ENCODE peak calls at places on chromosomes 2 and 18, in four cellular contexts. O is stimulated activated CD4-positive, alpha-beta T cell treated with anti-CD3 and anti-CD28 coated beads, Interleukin-4, amount 100 ng/mL, for 1 hour; Z is GM20000; K is activated effector memory CD4-positive, alpha-beta T cell treated with Interleukin-2 at 50 U/mL for 16 hours. P is an unnamed sample.

GRCh38 chr2:220687231-220687843 is 884.8 kb downstream of the EPHA4 start:
- DNase-seq in O (peak), Z (peak), K (peak), P (peak)

GRCh38 chr18:60549338-60549960 is 176.9 kb upstream of the MC4R start:
- DNase-seq in K (no peak), Z (peak), O (no peak), P (peak)

GRCh38 chr2:98465456-98466201 is 21.0 kb downstream of the INPP4A start:
- DNase-seq in K (peak), Z (no peak), O (peak), P (peak)

GRCh38 chr2:58967736-58968135 is 726.6 kb upstream of the FANCL start:
- DNase-seq in O (no peak), Z (no peak), K (no peak), P (no peak)

GRCh38 chr2:219676586-219676985 is 49.2 kb downstream of the SLC4A3 start:
- DNase-seq in Z (no peak), K (no peak), O (no peak), P (no peak)

GRCh38 chr2:199228887-199229819 is 228.6 kb downstream of the SATB2 start:
- DNase-seq in O (no peak), Z (no peak), K (no peak), P (peak)

GRCh38 chr2:114020668-114021067 is 130.8 kb downstream of the ACTR3 start:
- DNase-seq in Z (no peak), O (no peak), K (no peak), P (no peak)

GRCh38 chr2:39532933-39533332 is 95.8 kb upstream of the MAP4K3 start:
- DNase-seq in Z (no peak), K (no peak), O (no peak), P (no peak)

GRCh38 chr2:134086594-134087219 is 167.2 kb upstream of the MGAT5 start:
- DNase-seq in O (no peak), K (no peak), Z (no peak), P (no peak)

GRCh38 chr2:239035361-239035814 is 187.5 kb downstream of the TWIST2 start:
- DNase-seq in Z (peak), O (peak), K (peak), P (peak)

GRCh38 chr2:84839851-84840250 is 41.0 kb downstream of the TRABD2A start:
- DNase-seq in O (no peak), Z (no peak), K (no peak), P (no peak)

GRCh38 chr18:49052891-49053644 is 102.3 kb upstream of the SMAD7 start:
- DNase-seq in Z (no peak), O (no peak), K (no peak), P (no peak)

GRCh38 chr2:68849579-68850030 is 21.6 kb downstream of the BMP10 start:
- DNase-seq in Z (no peak), K (no peak), O (no peak), P (peak)

GRCh38 chr2:99389371-99389770 is 52.2 kb downstream of the EIF5B start:
- DNase-seq in K (no peak), O (no peak), Z (no peak), P (no peak)

GRCh38 chr2:227415538-227416424 is 28.0 kb upstream of the SCYGR1 start:
- DNase-seq in K (no peak), Z (no peak), O (no peak), P (peak)

GRCh38 chr2:18949871-18950597 is 360.7 kb upstream of the NT5C1B start:
- DNase-seq in K (no peak), O (no peak), Z (no peak), P (no peak)

GRCh38 chr2:33437297-33437696 is 39.2 kb upstream of the RASGRP3 start:
- DNase-seq in Z (no peak), K (no peak), O (no peak), P (no peak)

GRCh38 chr2:65639156-65639876 is 206.9 kb upstream of the SPRED2 start:
- DNase-seq in O (no peak), K (no peak), Z (no peak), P (no peak)

GRCh38 chr2:1546023-1546591 is 132.8 kb downstream of the TPO start:
- DNase-seq in O (peak), Z (peak), K (no peak), P (peak)

GRCh38 chr2:1825046-1825445 is 80.7 kb upstream of the PXDN start:
- DNase-seq in Z (no peak), K (no peak), O (no peak), P (no peak)

GRCh38 chr2:134405641-134406081 is 151.8 kb downstream of the MGAT5 start:
- DNase-seq in O (no peak), Z (no peak), K (no peak), P (no peak)

GRCh38 chr2:181356526-181356925 is 100.7 kb upstream of the ITGA4 start:
- DNase-seq in Z (no peak), O (no peak), K (no peak), P (no peak)

GRCh38 chr2:38863061-38863695 is 12.6 kb downstream of the DHX57 start:
- DNase-seq in Z (peak), K (no peak), O (no peak), P (no peak)

GRCh38 chr2:10084956-10085851 is 5.0 kb upstream of the CYS1 start:
- DNase-seq in K (no peak), Z (no peak), O (no peak), P (no peak)

GRCh38 chr2:152500777-152501176 is 165.8 kb downstream of the FMNL2 start:
- DNase-seq in K (no peak), O (no peak), Z (no peak), P (no peak)

GRCh38 chr2:68281988-68282387 is 29.7 kb upstream of the PPP3R1 start:
- DNase-seq in Z (no peak), O (no peak), K (no peak), P (no peak)

GRCh38 chr2:109371481-109372170 is 242.1 kb downstream of the SEPTIN10 start:
- DNase-seq in O (no peak), Z (no peak), K (no peak), P (no peak)

GRCh38 chr2:232502901-232503791 is 15.5 kb upstream of the ECEL1 start:
- DNase-seq in Z (no peak), O (peak), K (peak), P (peak)

GRCh38 chr2:151716721-151717120 is 17.6 kb downstream of the NEB start:
- DNase-seq in K (no peak), Z (no peak), O (no peak), P (no peak)

GRCh38 chr2:85523906-85524566 is 14.9 kb upstream of the MAT2A start:
- DNase-seq in O (no peak), K (no peak), Z (no peak), P (no peak)

GRCh38 chr2:189162566-189162965 is 17.0 kb downstream of the COL5A2 start:
- DNase-seq in O (no peak), Z (no peak), K (no peak), P (no peak)

GRCh38 chr2:149765003-149765402 is 177.4 kb upstream of the MMADHC start:
- DNase-seq in Z (no peak), O (no peak), K (no peak), P (no peak)

GRCh38 chr2:44358498-44358897 is 2.8 kb downstream of the PREPL start:
- DNase-seq in Z (peak), O (peak), K (peak), P (peak)

GRCh38 chr18:25827961-25828561 is 262.4 kb downstream of the SS18 start:
- DNase-seq in K (no peak), O (no peak), Z (no peak), P (peak)

GRCh38 chr2:17479875-17480274 is 38.4 kb downstream of the RAD51AP2 start:
- DNase-seq in K (no peak), Z (no peak), O (no peak), P (peak)

GRCh38 chr2:197258580-197258979 is 52.0 kb downstream of the ANKRD44 start:
- DNase-seq in K (no peak), Z (no peak), O (no peak), P (no peak)

GRCh38 chr2:179861777-179862117 is 335 bp upstream of the ZNF385B start:
- DNase-seq in Z (peak), O (no peak), K (no peak), P (peak)

P was measured in DMS53.